ENCODE peak calls at places on chromosomes 1 and 21, in ten cellular contexts. One of them, this sample, is unnamed.

GRCh38 chr21:45403825-45404725 is 890 bp upstream of the COL18A1 start:
- DNase-seq in spleen: peak; percentile 77
- DNase-seq in Calu3: peak; percentile 38
- DNase-seq in cardiac fibroblast: peak; percentile 76
- DNase-seq in GM23338: peak; percentile 80
- DNase-seq in OCI-LY7: no peak
- DNase-seq in fibroblast of the aortic adventitia: peak; percentile 55
- DNase-seq in CD4-positive, alpha-beta T cell: no peak
- DNase-seq in HCT116: no peak
- DNase-seq in neural crest cell: no peak
- DNase-seq in this sample: peak; percentile 9

GRCh38 chr1:229952135-229952534 is 114.9 kb upstream of the GALNT2 start:
- DNase-seq in GM23338: no peak
- DNase-seq in CD4-positive, alpha-beta T cell: no peak
- DNase-seq in Calu3: no peak
- DNase-seq in HCT116: no peak
- DNase-seq in cardiac fibroblast: no peak
- DNase-seq in neural crest cell: no peak
- DNase-seq in OCI-LY7: no peak
- DNase-seq in spleen: no peak
- DNase-seq in fibroblast of the aortic adventitia: no peak
- DNase-seq in this sample: peak; percentile 40

GRCh38 chr1:23798662-23799142 is 1.9 kb downstream of the GALE start:
- DNase-seq in neural crest cell: no peak
- DNase-seq in CD4-positive, alpha-beta T cell: no peak
- DNase-seq in HCT116: no peak
- DNase-seq in spleen: peak; percentile 78
- DNase-seq in GM23338: peak; percentile 67
- DNase-seq in fibroblast of the aortic adventitia: no peak
- DNase-seq in Calu3: no peak
- DNase-seq in cardiac fibroblast: no peak
- DNase-seq in OCI-LY7: no peak
- DNase-seq in this sample: no peak

GRCh38 chr1:201468844-201469644 is at the start of gene PHLDA3:
- DNase-seq in Calu3: peak; percentile 82
- DNase-seq in cardiac fibroblast: peak; percentile 93
- DNase-seq in fibroblast of the aortic adventitia: peak; percentile 87
- DNase-seq in spleen: peak; percentile 79
- DNase-seq in neural crest cell: peak; percentile 66
- DNase-seq in GM23338: peak; percentile 89
- DNase-seq in HCT116: no peak
- DNase-seq in OCI-LY7: no peak
- DNase-seq in CD4-positive, alpha-beta T cell: peak; percentile 23
- DNase-seq in this sample: peak; percentile 95

GRCh38 chr1:29990304-29990703 is 733.1 kb downstream of the MATN1 start:
- DNase-seq in Calu3: no peak
- DNase-seq in GM23338: no peak
- DNase-seq in OCI-LY7: no peak
- DNase-seq in cardiac fibroblast: no peak
- DNase-seq in spleen: no peak
- DNase-seq in fibroblast of the aortic adventitia: no peak
- DNase-seq in neural crest cell: no peak
- DNase-seq in CD4-positive, alpha-beta T cell: no peak
- DNase-seq in HCT116: no peak
- DNase-seq in this sample: no peak

GRCh38 chr21:46142581-46143473 is 12.6 kb downstream of the FTCD start:
- DNase-seq in fibroblast of the aortic adventitia: no peak
- DNase-seq in spleen: peak; percentile 69
- DNase-seq in CD4-positive, alpha-beta T cell: no peak
- DNase-seq in GM23338: no peak
- DNase-seq in Calu3: no peak
- DNase-seq in cardiac fibroblast: no peak
- DNase-seq in OCI-LY7: no peak
- DNase-seq in neural crest cell: no peak
- DNase-seq in HCT116: no peak
- DNase-seq in this sample: no peak

GRCh38 chr1:30783244-30783915 is 25.8 kb upstream of the LAPTM5 start:
- DNase-seq in spleen: peak; percentile 90
- DNase-seq in cardiac fibroblast: no peak
- DNase-seq in neural crest cell: no peak
- DNase-seq in HCT116: no peak
- DNase-seq in Calu3: no peak
- DNase-seq in CD4-positive, alpha-beta T cell: no peak
- DNase-seq in OCI-LY7: no peak
- DNase-seq in fibroblast of the aortic adventitia: no peak
- DNase-seq in GM23338: no peak
- DNase-seq in this sample: no peak

GRCh38 chr1:213110349-213111300 is 59.6 kb downstream of the RPS6KC1 start:
- DNase-seq in fibroblast of the aortic adventitia: no peak
- DNase-seq in Calu3: no peak
- DNase-seq in OCI-LY7: no peak
- DNase-seq in cardiac fibroblast: no peak
- DNase-seq in GM23338: no peak
- DNase-seq in HCT116: no peak
- DNase-seq in neural crest cell: no peak
- DNase-seq in spleen: no peak
- DNase-seq in CD4-positive, alpha-beta T cell: no peak
- DNase-seq in this sample: no peak

GRCh38 chr21:32499249-32500055 is 85.9 kb downstream of the TCP10L start:
- DNase-seq in HCT116: no peak
- DNase-seq in neural crest cell: no peak
- DNase-seq in fibroblast of the aortic adventitia: peak; percentile 83
- DNase-seq in Calu3: no peak
- DNase-seq in GM23338: no peak
- DNase-seq in CD4-positive, alpha-beta T cell: no peak
- DNase-seq in cardiac fibroblast: peak; percentile 76
- DNase-seq in spleen: no peak
- DNase-seq in OCI-LY7: no peak
- DNase-seq in this sample: peak; percentile 29
- TF ChIP-seq CTCF in HCT116: no peak
- TF ChIP-seq CTCF in neural crest cell: no peak
- TF ChIP-seq CTCF in fibroblast of the aortic adventitia: peak; percentile 11
- TF ChIP-seq CTCF in Calu3: no peak
- TF ChIP-seq CTCF in GM23338: no peak
- TF ChIP-seq CTCF in CD4-positive, alpha-beta T cell: no peak
- TF ChIP-seq CTCF in cardiac fibroblast: no peak
- TF ChIP-seq CTCF in spleen: no peak
- TF ChIP-seq CTCF in OCI-LY7: no peak
- TF ChIP-seq CTCF in this sample: no peak

GRCh38 chr1:58783090-58783992 is 506 bp downstream of the JUN start:
- DNase-seq in neural crest cell: no peak
- DNase-seq in HCT116: no peak
- DNase-seq in Calu3: peak; percentile 39
- DNase-seq in GM23338: peak; percentile 54
- DNase-seq in fibroblast of the aortic adventitia: peak; percentile 61
- DNase-seq in spleen: peak; percentile 94
- DNase-seq in cardiac fibroblast: peak; percentile 71
- DNase-seq in CD4-positive, alpha-beta T cell: peak; percentile 36
- DNase-seq in OCI-LY7: peak; percentile 59
- DNase-seq in this sample: peak; percentile 62

GRCh38 chr1:58782308-58783089 is 1.3 kb downstream of the JUN start:
- DNase-seq in HCT116: no peak
- DNase-seq in Calu3: peak; percentile 60
- DNase-seq in CD4-positive, alpha-beta T cell: peak; percentile 50
- DNase-seq in spleen: peak; percentile 95
- DNase-seq in cardiac fibroblast: peak; percentile 62
- DNase-seq in OCI-LY7: peak; percentile 57
- DNase-seq in neural crest cell: peak; percentile 48
- DNase-seq in GM23338: peak; percentile 64
- DNase-seq in fibroblast of the aortic adventitia: peak; percentile 41
- DNase-seq in this sample: no peak

GRCh38 chr1:58779837-58780585 is 3.8 kb downstream of the JUN start:
- DNase-seq in cardiac fibroblast: peak; percentile 85
- DNase-seq in neural crest cell: no peak
- DNase-seq in spleen: no peak
- DNase-seq in CD4-positive, alpha-beta T cell: no peak
- DNase-seq in OCI-LY7: no peak
- DNase-seq in GM23338: peak; percentile 22
- DNase-seq in Calu3: peak; percentile 70
- DNase-seq in fibroblast of the aortic adventitia: peak; percentile 70
- DNase-seq in HCT116: no peak
- DNase-seq in this sample: peak; percentile 69

GRCh38 chr1:58780586-58781452 is 3.0 kb downstream of the JUN start:
- DNase-seq in OCI-LY7: no peak
- DNase-seq in fibroblast of the aortic adventitia: peak; percentile 34
- DNase-seq in cardiac fibroblast: peak; percentile 50
- DNase-seq in Calu3: peak; percentile 28
- DNase-seq in HCT116: no peak
- DNase-seq in neural crest cell: no peak
- DNase-seq in GM23338: peak; percentile 43
- DNase-seq in CD4-positive, alpha-beta T cell: no peak
- DNase-seq in spleen: no peak
- DNase-seq in this sample: no peak

DNA sequence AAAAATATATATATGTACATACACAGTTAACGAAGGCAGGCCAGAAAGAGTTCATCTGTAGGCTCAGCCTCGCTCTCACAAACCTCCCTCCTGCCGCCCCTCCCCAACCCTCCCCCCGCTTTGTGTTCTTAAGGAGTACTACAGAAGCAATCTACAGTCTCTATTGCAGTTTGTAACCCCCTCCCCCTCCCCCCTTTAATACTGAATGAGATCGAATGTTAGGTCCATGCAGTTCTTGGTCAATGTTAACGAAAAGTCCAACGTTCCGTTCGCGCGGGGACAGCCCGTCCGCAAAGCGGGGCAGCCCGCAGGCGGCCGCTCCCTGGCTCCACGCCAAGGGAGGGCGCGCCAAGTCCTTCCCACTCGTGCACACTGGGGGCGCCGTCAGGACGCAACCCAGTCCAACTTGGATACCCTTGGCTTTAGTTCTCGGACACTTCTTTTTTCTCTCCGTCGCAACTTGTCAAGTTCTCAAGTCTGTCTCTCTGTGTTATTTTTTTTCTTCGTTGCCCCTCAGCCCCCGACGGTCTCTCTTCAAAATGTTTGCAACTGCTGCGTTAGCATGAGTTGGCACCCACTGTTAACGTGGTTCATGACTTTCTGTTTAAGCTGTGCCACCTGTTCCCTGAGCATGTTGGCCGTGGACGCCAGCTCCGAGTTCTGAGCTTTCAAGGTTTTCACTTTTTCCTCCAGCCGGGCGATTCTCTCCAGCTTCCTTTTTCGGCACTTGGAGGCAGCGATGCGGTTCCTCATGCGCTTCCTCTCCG is 2.1 kb downstream of the JUN start:
- DNase-seq in HCT116: no peak
- DNase-seq in Calu3: peak; percentile 78
- DNase-seq in spleen: peak; percentile 89
- DNase-seq in OCI-LY7: peak; percentile 35
- DNase-seq in neural crest cell: peak; percentile 45
- DNase-seq in GM23338: peak; percentile 68
- DNase-seq in cardiac fibroblast: peak; percentile 86
- DNase-seq in fibroblast of the aortic adventitia: peak; percentile 77
- DNase-seq in CD4-positive, alpha-beta T cell: peak; percentile 19
- DNase-seq in this sample: peak; percentile 60
- TF ChIP-seq CTCF in HCT116: peak; percentile 19
- TF ChIP-seq CTCF in Calu3: peak; percentile 45
- TF ChIP-seq CTCF in spleen: peak; percentile 56
- TF ChIP-seq CTCF in OCI-LY7: peak; percentile 57
- TF ChIP-seq CTCF in neural crest cell: peak; percentile 57
- TF ChIP-seq CTCF in GM23338: peak; percentile 41
- TF ChIP-seq CTCF in cardiac fibroblast: peak; percentile 43
- TF ChIP-seq CTCF in fibroblast of the aortic adventitia: peak; percentile 53
- TF ChIP-seq CTCF in CD4-positive, alpha-beta T cell: peak; percentile 43
- TF ChIP-seq CTCF in this sample: peak; percentile 12

DNA sequence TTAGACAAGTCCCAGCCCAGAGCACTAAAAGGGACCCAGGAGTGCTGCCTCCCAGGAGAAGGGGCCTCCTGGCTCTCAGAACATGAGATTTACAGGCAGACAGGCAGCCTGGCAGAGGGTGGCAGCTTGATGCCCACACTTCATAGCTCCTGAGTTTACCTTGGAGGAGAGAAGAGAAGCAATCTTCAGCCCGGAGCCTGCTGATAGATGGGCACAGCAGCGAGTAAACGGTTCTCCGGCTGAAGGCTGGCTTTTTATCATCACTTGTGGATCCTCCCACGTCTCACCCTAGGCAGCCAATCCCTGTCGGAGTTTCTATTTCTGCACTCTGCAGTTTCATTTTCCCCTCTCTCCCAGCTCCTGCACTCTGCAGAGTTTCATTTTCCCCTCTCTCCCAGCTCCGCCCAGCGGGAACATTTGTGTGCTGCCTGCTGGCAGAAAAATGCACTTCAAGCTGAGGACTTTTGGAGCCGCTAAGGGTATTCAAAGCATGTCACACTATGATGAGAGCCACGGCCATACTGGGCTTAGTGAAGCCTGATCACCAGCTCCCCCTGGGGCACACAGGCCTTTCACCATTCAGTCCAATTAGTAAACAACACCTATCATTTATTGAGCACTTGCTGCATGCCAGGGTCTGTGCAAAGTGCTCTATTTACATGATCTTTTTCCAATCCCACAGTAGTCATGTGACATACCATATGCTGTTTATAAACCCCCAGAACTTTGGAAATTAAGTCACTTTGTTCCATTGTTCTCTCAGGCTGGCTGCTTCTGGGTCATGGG is at the start of gene IFI6:
- DNase-seq in cardiac fibroblast: peak; percentile 97
- DNase-seq in HCT116: peak; percentile 79
- DNase-seq in CD4-positive, alpha-beta T cell: peak; percentile 63
- DNase-seq in neural crest cell: peak; percentile 72
- DNase-seq in spleen: peak; percentile 89
- DNase-seq in fibroblast of the aortic adventitia: peak; percentile 98
- DNase-seq in Calu3: peak; percentile 82
- DNase-seq in GM23338: peak; percentile 89
- DNase-seq in OCI-LY7: peak; percentile 65
- DNase-seq in this sample: peak; percentile 95
- TF ChIP-seq CTCF in cardiac fibroblast: peak; percentile 52
- TF ChIP-seq CTCF in HCT116: peak; percentile 36
- TF ChIP-seq CTCF in CD4-positive, alpha-beta T cell: peak; percentile 52
- TF ChIP-seq CTCF in neural crest cell: peak; percentile 54
- TF ChIP-seq CTCF in spleen: peak; percentile 64
- TF ChIP-seq CTCF in fibroblast of the aortic adventitia: peak; percentile 65
- TF ChIP-seq CTCF in Calu3: no peak
- TF ChIP-seq CTCF in GM23338: peak; percentile 34
- TF ChIP-seq CTCF in OCI-LY7: peak; percentile 64
- TF ChIP-seq CTCF in this sample: no peak

GRCh38 chr1:12201343-12202189 is 28.3 kb upstream of the VPS13D start:
- DNase-seq in OCI-LY7: no peak
- DNase-seq in neural crest cell: no peak
- DNase-seq in Calu3: no peak
- DNase-seq in spleen: peak; percentile 79
- DNase-seq in cardiac fibroblast: no peak
- DNase-seq in HCT116: no peak
- DNase-seq in GM23338: no peak
- DNase-seq in CD4-positive, alpha-beta T cell: no peak
- DNase-seq in fibroblast of the aortic adventitia: no peak
- DNase-seq in this sample: no peak

GRCh38 chr1:12197483-12197880 is 30.7 kb downstream of the TNFRSF1B start:
- DNase-seq in CD4-positive, alpha-beta T cell: no peak
- DNase-seq in HCT116: no peak
- DNase-seq in Calu3: no peak
- DNase-seq in OCI-LY7: no peak
- DNase-seq in spleen: no peak
- DNase-seq in cardiac fibroblast: no peak
- DNase-seq in GM23338: no peak
- DNase-seq in fibroblast of the aortic adventitia: no peak
- DNase-seq in neural crest cell: no peak
- DNase-seq in this sample: no peak

GRCh38 chr1:12195416-12195815 is 28.6 kb downstream of the TNFRSF1B start:
- DNase-seq in spleen: no peak
- DNase-seq in cardiac fibroblast: no peak
- DNase-seq in GM23338: no peak
- DNase-seq in CD4-positive, alpha-beta T cell: no peak
- DNase-seq in neural crest cell: no peak
- DNase-seq in fibroblast of the aortic adventitia: no peak
- DNase-seq in Calu3: no peak
- DNase-seq in HCT116: no peak
- DNase-seq in OCI-LY7: no peak
- DNase-seq in this sample: no peak

GRCh38 chr1:12194666-12195216 is 27.9 kb downstream of the TNFRSF1B start:
- DNase-seq in HCT116: no peak
- DNase-seq in CD4-positive, alpha-beta T cell: no peak
- DNase-seq in Calu3: no peak
- DNase-seq in OCI-LY7: no peak
- DNase-seq in GM23338: no peak
- DNase-seq in spleen: peak; percentile 76
- DNase-seq in cardiac fibroblast: no peak
- DNase-seq in fibroblast of the aortic adventitia: no peak
- DNase-seq in neural crest cell: no peak
- DNase-seq in this sample: no peak

GRCh38 chr1:12196641-12197482 is 30.1 kb downstream of the TNFRSF1B start:
- DNase-seq in neural crest cell: no peak
- DNase-seq in OCI-LY7: peak; percentile 32
- DNase-seq in CD4-positive, alpha-beta T cell: no peak
- DNase-seq in cardiac fibroblast: no peak
- DNase-seq in spleen: peak; percentile 91
- DNase-seq in fibroblast of the aortic adventitia: no peak
- DNase-seq in GM23338: peak; percentile 82
- DNase-seq in Calu3: no peak
- DNase-seq in HCT116: no peak
- DNase-seq in this sample: no peak
- TF ChIP-seq CTCF in neural crest cell: peak; percentile 47
- TF ChIP-seq CTCF in OCI-LY7: peak; percentile 79
- TF ChIP-seq CTCF in CD4-positive, alpha-beta T cell: no peak
- TF ChIP-seq CTCF in cardiac fibroblast: no peak
- TF ChIP-seq CTCF in spleen: peak; percentile 76
- TF ChIP-seq CTCF in fibroblast of the aortic adventitia: no peak
- TF ChIP-seq CTCF in GM23338: peak; percentile 61
- TF ChIP-seq CTCF in Calu3: no peak
- TF ChIP-seq CTCF in HCT116: peak; percentile 19
- TF ChIP-seq CTCF in this sample: no peak

This sample was measured in MCF 10A.